ENCODE peak calls at places on chromosomes 7 and 10, in six cellular contexts. N is dorsolateral prefrontal cortex, W is ureter, S is thyroid gland, I is T-cell, J is anterior cingulate cortex. H is an unnamed sample.

GRCh38 chr7:25763461-25763860 is 388.5 kb upstream of the NFE2L3 start:
- DNase-seq in N (no peak), W (no peak), S (no peak), I (no peak), J (no peak), H (no peak)

GRCh38 chr7:80135306-80136104 is 874 bp downstream of the GNAI1 start:
- DNase-seq in N (peak; percentile 46), W (peak; percentile 52), S (peak; percentile 17), I (no peak), J (no peak), H (peak; percentile 49)

GRCh38 chr10:95518455-95519131 is 42.6 kb downstream of the SORBS1 start:
- DNase-seq in N (no peak), W (no peak), S (no peak), I (no peak), J (no peak), H (no peak)

GRCh38 chr7:88789480-88790064 is 6.0 kb downstream of the TEX47 start:
- DNase-seq in N (no peak), W (no peak), S (no peak), I (no peak), J (no peak), H (no peak)

GRCh38 chr10:34112431-34112830 is 702.7 kb downstream of the PARD3 start:
- DNase-seq in N (no peak), W (no peak), S (no peak), I (no peak), J (no peak), H (no peak)

GRCh38 chr7:135723411-135723810 is 4.6 kb downstream of the SLC13A4 start:
- DNase-seq in N (no peak), W (no peak), S (no peak), I (no peak), J (no peak), H (no peak)

GRCh38 chr7:74355091-74355490 is 65.9 kb downstream of the CLIP2 start:
- DNase-seq in N (no peak), W (no peak), S (no peak), I (no peak), J (no peak), H (no peak)

GRCh38 chr7:110253083-110253482 is 837.8 kb upstream of the LRRN3 start:
- DNase-seq in N (no peak), W (no peak), S (no peak), I (no peak), J (no peak), H (no peak)

GRCh38 chr7:92614586-92615237 is 24.5 kb upstream of the FAM133B start:
- DNase-seq in N (peak; percentile 75), W (no peak), S (peak; percentile 7), I (no peak), J (peak; percentile 41), H (peak; percentile 92)

GRCh38 chr10:132319853-132320669 is 11.9 kb upstream of the LRRC27 start:
- DNase-seq in N (no peak), W (no peak), S (peak; percentile 50), I (no peak), J (no peak), H (no peak)

H was measured in globus pallidus.